ENCODE peak calls at places on chromosomes 12 and 14, in five cellular contexts. P is T47D; Z is colonic mucosa; G is central memory CD8-positive, alpha-beta T cell; F is IMR-90. I is an unnamed sample.
A peak's percentile ranks its signal among the peaks of the same experiment; 100 is the strongest.

GRCh38 chr12:113266106-113266895 is 45.0 kb downstream of the TPCN1 start:
- DNase-seq in P (no peak), Z (no peak), G (no peak), F (no peak), I (no peak)

GRCh38 chr12:2520722-2521246 is 274.0 kb upstream of the FKBP4 start:
- DNase-seq in P (no peak), Z (no peak), G (no peak), F (no peak), I (no peak)

GRCh38 chr12:3770891-3771290 is 18.0 kb upstream of the CRACR2A start:
- DNase-seq in P (peak; percentile 40), Z (no peak), G (no peak), F (peak; percentile 61), I (no peak)

GRCh38 chr12:42918387-42918786 is 328.8 kb upstream of the PRICKLE1 start:
- DNase-seq in P (no peak), Z (no peak), G (no peak), F (no peak), I (no peak)

GRCh38 chr14:90828642-90829487 is 12.6 kb upstream of the TTC7B start:
- DNase-seq in P (no peak), Z (no peak), G (no peak), F (no peak), I (no peak)

GRCh38 chr12:39102474-39103209 is 197.3 kb upstream of the CPNE8 start:
- DNase-seq in P (no peak), Z (no peak), G (no peak), F (no peak), I (no peak)

GRCh38 chr14:44463386-44464004 is 43.6 kb downstream of the FSCB start:
- DNase-seq in P (no peak), Z (no peak), G (no peak), F (no peak), I (peak; percentile 79)

GRCh38 chr12:41795910-41796309 is 348.8 kb downstream of the GXYLT1 start:
- DNase-seq in P (peak; percentile 53), Z (no peak), G (no peak), F (no peak), I (no peak)

GRCh38 chr12:15842106-15842505 is 40.1 kb upstream of the STRAP start:
- DNase-seq in P (no peak), Z (no peak), G (no peak), F (peak; percentile 98), I (no peak)

GRCh38 chr14:105710119-105711057 is 184.0 kb downstream of the TMEM121 start:
- DNase-seq in P (no peak), Z (no peak), G (no peak), F (no peak), I (no peak)

GRCh38 chr14:99250636-99251208 is 21.3 kb downstream of the BCL11B start:
- DNase-seq in P (no peak), Z (no peak), G (no peak), F (no peak), I (no peak)

GRCh38 chr12:48247181-48247966 is 44.3 kb upstream of the OR10AD1 start:
- DNase-seq in P (no peak), Z (no peak), G (no peak), F (no peak), I (no peak)

GRCh38 chr14:101120636-101121398 is 217.3 kb upstream of the RTL1 start:
- DNase-seq in P (no peak), Z (peak; percentile 27), G (no peak), F (no peak), I (peak; percentile 65)

GRCh38 chr12:13594731-13595514 is 386.5 kb downstream of the GRIN2B start:
- DNase-seq in P (no peak), Z (no peak), G (no peak), F (no peak), I (no peak)

GRCh38 chr14:36973806-36974442 is 198.5 kb downstream of the SLC25A21 start:
- DNase-seq in P (no peak), Z (no peak), G (no peak), F (peak; percentile 83), I (no peak)

GRCh38 chr12:94941440-94941862 is 62.0 kb downstream of the NDUFA12 start:
- DNase-seq in P (no peak), Z (peak; percentile 29), G (peak; percentile 16), F (peak; percentile 79), I (peak; percentile 58)

GRCh38 chr12:28457785-28458184 is 267.5 kb downstream of the CCDC91 start:
- DNase-seq in P (no peak), Z (no peak), G (no peak), F (no peak), I (no peak)

GRCh38 chr12:95836185-95836609 is 22.6 kb upstream of the SNRPF start:
- DNase-seq in P (peak; percentile 55), Z (no peak), G (no peak), F (peak; percentile 78), I (peak; percentile 50)

GRCh38 chr12:64767495-64767894 is 8.3 kb upstream of the GNS start:
- DNase-seq in P (no peak), Z (no peak), G (no peak), F (no peak), I (no peak)

GRCh38 chr14:75831971-75832370 is 149.8 kb downstream of the TGFB3 start:
- DNase-seq in P (peak; percentile 98), Z (peak; percentile 58), G (no peak), F (peak; percentile 59), I (no peak)

GRCh38 chr12:123163227-123163626 is 12.3 kb upstream of the PITPNM2 start:
- DNase-seq in P (peak; percentile 57), Z (no peak), G (no peak), F (no peak), I (no peak)

GRCh38 chr14:54465654-54466053 is 23.1 kb downstream of the GMFB start:
- DNase-seq in P (no peak), Z (no peak), G (no peak), F (no peak), I (no peak)

GRCh38 chr12:64568313-64568712 is 42.0 kb upstream of the RASSF3 start:
- DNase-seq in P (no peak), Z (peak; percentile 52), G (no peak), F (no peak), I (no peak)

GRCh38 chr12:104105461-104105860 is 32.5 kb downstream of the NFYB start:
- DNase-seq in P (no peak), Z (no peak), G (no peak), F (no peak), I (no peak)

GRCh38 chr14:105055736-105056302 is 9.4 kb downstream of the GPR132 start:
- DNase-seq in P (no peak), Z (no peak), G (no peak), F (no peak), I (no peak)

GRCh38 chr12:104802198-104802597 is 155.9 kb downstream of the SLC41A2 start:
- DNase-seq in P (no peak), Z (no peak), G (no peak), F (no peak), I (no peak)

GRCh38 chr12:96121271-96121711 is 72.9 kb upstream of the ELK3 start:
- DNase-seq in P (no peak), Z (no peak), G (no peak), F (peak; percentile 14), I (no peak)

I was measured in NCI-H345.